ENCODE peak calls at places on chromosomes 3 and 15, in five cellular contexts. One of them, this sample, is unnamed.

GRCh38 chr3:122560680-122561079 is 3.4 kb downstream of the PARP9 start:
- DNase-seq in glomerular endothelial cell: peak; percentile 33
- DNase-seq in HEK293T: peak; percentile 41
- DNase-seq in H9: no peak
- DNase-seq in T-helper 22 cell: peak; percentile 4
- DNase-seq in this sample: no peak

GRCh38 chr15:64635486-64635815 is 139.9 kb downstream of the RBPMS2 start:
- DNase-seq in glomerular endothelial cell: no peak
- DNase-seq in HEK293T: no peak
- DNase-seq in H9: no peak
- DNase-seq in T-helper 22 cell: no peak
- DNase-seq in this sample: no peak

GRCh38 chr3:41035445-41036022 is 163.8 kb upstream of the CTNNB1 start:
- DNase-seq in glomerular endothelial cell: no peak
- DNase-seq in HEK293T: no peak
- DNase-seq in H9: no peak
- DNase-seq in T-helper 22 cell: no peak
- DNase-seq in this sample: no peak

GRCh38 chr15:25688166-25688565 is 175.0 kb downstream of the ATP10A start:
- DNase-seq in glomerular endothelial cell: no peak
- DNase-seq in HEK293T: no peak
- DNase-seq in H9: no peak
- DNase-seq in T-helper 22 cell: no peak
- DNase-seq in this sample: no peak

GRCh38 chr3:186839874-186840641 is 2.5 kb upstream of the ADIPOQ start:
- DNase-seq in glomerular endothelial cell: no peak
- DNase-seq in HEK293T: no peak
- DNase-seq in H9: no peak
- DNase-seq in T-helper 22 cell: no peak
- DNase-seq in this sample: no peak

GRCh38 chr3:127722928-127723603 is 50.3 kb downstream of the ABTB1 start:
- DNase-seq in glomerular endothelial cell: no peak
- DNase-seq in HEK293T: no peak
- DNase-seq in H9: no peak
- DNase-seq in T-helper 22 cell: no peak
- DNase-seq in this sample: no peak

GRCh38 chr15:95659646-95660045 is 670.9 kb upstream of the NR2F2 start:
- DNase-seq in glomerular endothelial cell: no peak
- DNase-seq in HEK293T: no peak
- DNase-seq in H9: no peak
- DNase-seq in T-helper 22 cell: no peak
- DNase-seq in this sample: no peak

GRCh38 chr3:156681003-156681402 is 6.6 kb downstream of the TIPARP start:
- DNase-seq in glomerular endothelial cell: no peak
- DNase-seq in HEK293T: no peak
- DNase-seq in H9: peak; percentile 46
- DNase-seq in T-helper 22 cell: no peak
- DNase-seq in this sample: no peak

GRCh38 chr15:33059184-33059583 is 135.3 kb downstream of the FMN1 start:
- DNase-seq in glomerular endothelial cell: no peak
- DNase-seq in HEK293T: no peak
- DNase-seq in H9: no peak
- DNase-seq in T-helper 22 cell: no peak
- DNase-seq in this sample: no peak

GRCh38 chr15:60396964-60397771 is 618 bp downstream of the ANXA2 start:
- DNase-seq in glomerular endothelial cell: no peak
- DNase-seq in HEK293T: peak; percentile 46
- DNase-seq in H9: peak; percentile 65
- DNase-seq in T-helper 22 cell: peak; percentile 37
- DNase-seq in this sample: peak; percentile 38

GRCh38 chr3:59809016-59809415 is 759.2 kb upstream of the CFAP20DC start:
- DNase-seq in glomerular endothelial cell: no peak
- DNase-seq in HEK293T: no peak
- DNase-seq in H9: no peak
- DNase-seq in T-helper 22 cell: no peak
- DNase-seq in this sample: no peak

GRCh38 chr15:92205255-92205739 is 188.4 kb upstream of the ST8SIA2 start:
- DNase-seq in glomerular endothelial cell: no peak
- DNase-seq in HEK293T: no peak
- DNase-seq in H9: peak; percentile 72
- DNase-seq in T-helper 22 cell: no peak
- DNase-seq in this sample: no peak

GRCh38 chr3:190741788-190742187 is 120.7 kb downstream of the GMNC start:
- DNase-seq in glomerular endothelial cell: no peak
- DNase-seq in HEK293T: no peak
- DNase-seq in H9: no peak
- DNase-seq in T-helper 22 cell: no peak
- DNase-seq in this sample: no peak

GRCh38 chr15:70504305-70504951 is 258.9 kb downstream of the UACA start:
- DNase-seq in glomerular endothelial cell: no peak
- DNase-seq in HEK293T: no peak
- DNase-seq in H9: no peak
- DNase-seq in T-helper 22 cell: no peak
- DNase-seq in this sample: no peak

GRCh38 chr15:96345560-96346389 is 15.3 kb downstream of the NR2F2 start:
- DNase-seq in glomerular endothelial cell: no peak
- DNase-seq in HEK293T: peak; percentile 67
- DNase-seq in H9: peak; percentile 70
- DNase-seq in T-helper 22 cell: no peak
- DNase-seq in this sample: no peak

GRCh38 chr15:89577776-89578115 is 2.5 kb downstream of the TICRR start:
- DNase-seq in glomerular endothelial cell: no peak
- DNase-seq in HEK293T: no peak
- DNase-seq in H9: no peak
- DNase-seq in T-helper 22 cell: no peak
- DNase-seq in this sample: no peak

GRCh38 chr15:79283252-79284048 is 928 bp downstream of the ANKRD34C start:
- DNase-seq in glomerular endothelial cell: no peak
- DNase-seq in HEK293T: peak; percentile 81
- DNase-seq in H9: peak; percentile 80
- DNase-seq in T-helper 22 cell: no peak
- DNase-seq in this sample: no peak

GRCh38 chr3:127547761-127548605 is 42.5 kb downstream of the TPRA1 start:
- DNase-seq in glomerular endothelial cell: no peak
- DNase-seq in HEK293T: peak; percentile 87
- DNase-seq in H9: peak; percentile 92
- DNase-seq in T-helper 22 cell: peak; percentile 45
- DNase-seq in this sample: peak; percentile 52

GRCh38 chr3:69178838-69179739 is 56.7 kb upstream of the LMOD3 start:
- DNase-seq in glomerular endothelial cell: no peak
- DNase-seq in HEK293T: no peak
- DNase-seq in H9: no peak
- DNase-seq in T-helper 22 cell: no peak
- DNase-seq in this sample: no peak

GRCh38 chr15:47576921-47577474 is 140.3 kb upstream of the SEMA6D start:
- DNase-seq in glomerular endothelial cell: no peak
- DNase-seq in HEK293T: no peak
- DNase-seq in H9: no peak
- DNase-seq in T-helper 22 cell: no peak
- DNase-seq in this sample: no peak

GRCh38 chr3:8324727-8325126 is 176.9 kb upstream of the LMCD1 start:
- DNase-seq in glomerular endothelial cell: no peak
- DNase-seq in HEK293T: peak; percentile 50
- DNase-seq in H9: peak; percentile 69
- DNase-seq in T-helper 22 cell: peak; percentile 23
- DNase-seq in this sample: peak; percentile 42